ENCODE peak calls at places on chromosomes 11 and 22, in seven cellular contexts. B is CD4-positive, alpha-beta memory T cell; H is mesendoderm; K is body of pancreas; N is HCT116; W is right cardiac atrium; T is PC-3. L is an unnamed sample. For H3K4me1, the result is how much of the 10 kb centered on the place peaks cover.

GRCh38 chr11:95081412-95081811 is 8.2 kb upstream of the ENDOD1 start:
- DNase-seq in K (no peak), B (no peak), H (peak), W (peak), N (no peak), T (no peak), L (no peak)

GRCh38 chr22:43828711-43829447 is 16.8 kb upstream of the EFCAB6 start:
- DNase-seq in T (no peak), W (peak), N (no peak), K (no peak), B (no peak), H (peak), L (peak)

GRCh38 chr22:48042621-48043395 is 1280.4 kb downstream of the TBC1D22A start:
- DNase-seq in H (no peak), N (no peak), T (no peak), B (no peak), K (no peak), W (no peak), L (no peak)

GRCh38 chr11:2390871-2391662 is 9.5 kb upstream of the TSSC4 start:
- DNase-seq in K (no peak), T (peak), H (peak), B (no peak), N (no peak), W (peak), L (no peak)

GRCh38 chr11:62857541-62857982 is 18.2 kb upstream of the WDR74 start:
- DNase-seq in K (no peak), H (no peak), T (peak), B (no peak), W (no peak), N (no peak), L (no peak)

GRCh38 chr11:122737951-122738693 is 82.6 kb downstream of the UBASH3B start:
- DNase-seq in W (no peak), K (no peak), N (no peak), T (peak), H (peak), B (no peak), L (no peak)

GRCh38 chr22:36770946-36771340 is 5.0 kb downstream of the IFT27 start:
- DNase-seq in B (no peak), W (no peak), H (no peak), K (no peak), T (no peak), N (no peak), L (peak)

GRCh38 chr11:83222499-83222898 is 29.0 kb downstream of the ANKRD42 start:
- DNase-seq in N (no peak), T (peak), K (no peak), W (no peak), B (no peak), H (no peak), L (no peak)

GRCh38 chr11:6251120-6251733 is 8.4 kb upstream of the CCKBR start:
- DNase-seq in B (peak), N (peak), W (peak), K (peak), T (peak), H (peak), L (peak)

GRCh38 chr11:134049303-134049702 is 19.6 kb upstream of the JAM3 start:
- DNase-seq in T (no peak), K (no peak), H (peak), W (no peak), N (no peak), B (no peak), L (peak)

GRCh38 chr11:67357831-67358555 is 4.6 kb upstream of the POLD4 start:
- DNase-seq in H (no peak), B (no peak), K (no peak), N (no peak), W (peak), T (peak), L (no peak)

GRCh38 chr22:25110846-25111578 is 88.6 kb upstream of the CRYBB3 start:
- DNase-seq in T (peak), K (peak), B (peak), H (peak), W (peak), N (peak), L (peak)

GRCh38 chr22:39017596-39018365 is 3.1 kb upstream of the APOBEC3D start:
- DNase-seq in T (no peak), K (no peak), W (no peak), H (peak), N (no peak), B (no peak), L (no peak)

GRCh38 chr11:131745405-131745804 is 375.0 kb downstream of the NTM start:
- DNase-seq in B (no peak), H (no peak), T (peak), N (no peak), K (no peak), W (no peak), L (no peak)

GRCh38 chr22:50481045-50481439 is 301 bp upstream of the ADM2 start:
- DNase-seq in K (no peak), W (peak), N (no peak), H (no peak), B (no peak), T (no peak), L (no peak)

GRCh38 chr11:42524534-42525227 is 787.1 kb upstream of the API5 start:
- DNase-seq in B (no peak), N (no peak), H (peak), T (peak), K (peak), W (peak), L (no peak)

GRCh38 chr22:18110194-18110943 is at the start of gene TUBA8:
- DNase-seq in H (peak), K (peak), N (no peak), T (peak), W (peak), B (no peak), L (peak)

GRCh38 chr11:121930004-121930965 is 185.7 kb downstream of the BLID start:
- DNase-seq in N (no peak), H (peak), K (peak), B (no peak), T (no peak), W (peak), L (peak)

GRCh38 chr22:48939441-48940265 is 888.0 kb downstream of the BRD1 start:
- DNase-seq in T (no peak), W (no peak), N (no peak), H (no peak), B (no peak), K (no peak), L (peak)

GRCh38 chr11:3947084-3947483 is 91.6 kb downstream of the STIM1 start:
- DNase-seq in B (peak), T (no peak), W (peak), H (no peak), N (no peak), K (no peak), L (no peak)

GRCh38 chr11:65026810-65027209 is 429 bp upstream of the SNX15 start:
- DNase-seq in K (no peak), T (no peak), W (no peak), B (no peak), H (no peak), N (no peak), L (no peak)

GRCh38 chr11:76281558-76281906 is 75.2 kb upstream of the WNT11 start:
- DNase-seq in N (no peak), H (no peak), B (no peak), W (no peak), K (no peak), T (no peak), L (no peak)

GRCh38 chr11:17479284-17480214 is 2.9 kb upstream of the ABCC8 start:
- DNase-seq in T (peak), N (peak), H (peak), W (no peak), K (peak), B (no peak), L (no peak)

GRCh38 chr22:39265143-39265542 is 20.4 kb upstream of the PDGFB start:
- DNase-seq in K (no peak), W (no peak), N (no peak), H (no peak), B (no peak), T (no peak), L (no peak)

GRCh38 chr22:45971389-45972028 is 5.5 kb downstream of the WNT7B start:
- DNase-seq in N (no peak), K (no peak), B (no peak), H (no peak), T (no peak), W (no peak), L (no peak)

GRCh38 chr11:86785576-86785975 is 14.8 kb upstream of the PRSS23 start:
- DNase-seq in W (no peak), N (no peak), B (no peak), T (no peak), K (no peak), H (no peak), L (no peak)

GRCh38 chr11:120811731-120812130 is 212.2 kb upstream of the TBCEL start:
- DNase-seq in W (no peak), H (no peak), N (no peak), K (no peak), T (peak), B (no peak), L (no peak)

GRCh38 chr11:8631395-8632110 is 37.5 kb upstream of the STK33 start:
- DNase-seq in W (no peak), B (no peak), H (no peak), N (no peak), K (no peak), T (peak), L (no peak)

GRCh38 chr22:40436460-40437431 is 66.4 kb downstream of the SGSM3 start:
- DNase-seq in K (peak), W (peak), T (peak), B (peak), N (peak), H (peak), L (no peak)

GRCh38 chr22:31917227-31917921 is 27.0 kb upstream of the YWHAH start:
- DNase-seq in H (no peak), W (no peak), K (peak), B (no peak), T (no peak), N (no peak), L (peak)

GRCh38 chr22:40058265-40058664 is 63.5 kb downstream of the FAM83F start:
- DNase-seq in N (no peak), K (peak), T (no peak), W (peak), B (no peak), H (no peak), L (no peak)

GRCh38 chr11:84564180-84564866 is 1062.8 kb downstream of the DLG2 start:
- DNase-seq in K (peak), W (peak), H (peak), N (peak), B (no peak), T (peak), L (no peak)

GRCh38 chr11:7467652-7468051 is 17.7 kb upstream of the OLFML1 start:
- DNase-seq in W (no peak), T (no peak), K (no peak), H (peak), N (no peak), B (no peak), L (no peak)

GRCh38 chr22:37043828-37044538 is 7.6 kb upstream of the KCTD17 start:
- DNase-seq in T (peak), N (peak), W (peak), K (peak), B (peak), H (peak), L (peak)

GRCh38 chr11:70064011-70064725 is 13.9 kb upstream of the ANO1 start:
- DNase-seq in H (no peak), W (no peak), K (no peak), T (no peak), N (no peak), B (no peak), L (no peak)

GRCh38 chr22:29215012-29215860 is 9.5 kb downstream of the EMID1 start:
- DNase-seq in H (no peak), K (no peak), T (no peak), W (no peak), N (no peak), B (no peak), L (no peak)

GRCh38 chr11:36196476-36197099 is 92.6 kb downstream of the COMMD9 start:
- DNase-seq in K (no peak), H (no peak), B (no peak), W (no peak), N (no peak), T (no peak), L (no peak)

GRCh38 chr11:67468056-67468455 is 995 bp downstream of the TMEM134 start:
- DNase-seq in W (peak), N (no peak), H (no peak), T (peak), K (peak), B (no peak), L (peak)

GRCh38 chr11:100329352-100329751 is 357.7 kb upstream of the ARHGAP42 start:
- DNase-seq in T (no peak), H (no peak), K (no peak), N (no peak), B (no peak), W (no peak), L (no peak)

DNA sequence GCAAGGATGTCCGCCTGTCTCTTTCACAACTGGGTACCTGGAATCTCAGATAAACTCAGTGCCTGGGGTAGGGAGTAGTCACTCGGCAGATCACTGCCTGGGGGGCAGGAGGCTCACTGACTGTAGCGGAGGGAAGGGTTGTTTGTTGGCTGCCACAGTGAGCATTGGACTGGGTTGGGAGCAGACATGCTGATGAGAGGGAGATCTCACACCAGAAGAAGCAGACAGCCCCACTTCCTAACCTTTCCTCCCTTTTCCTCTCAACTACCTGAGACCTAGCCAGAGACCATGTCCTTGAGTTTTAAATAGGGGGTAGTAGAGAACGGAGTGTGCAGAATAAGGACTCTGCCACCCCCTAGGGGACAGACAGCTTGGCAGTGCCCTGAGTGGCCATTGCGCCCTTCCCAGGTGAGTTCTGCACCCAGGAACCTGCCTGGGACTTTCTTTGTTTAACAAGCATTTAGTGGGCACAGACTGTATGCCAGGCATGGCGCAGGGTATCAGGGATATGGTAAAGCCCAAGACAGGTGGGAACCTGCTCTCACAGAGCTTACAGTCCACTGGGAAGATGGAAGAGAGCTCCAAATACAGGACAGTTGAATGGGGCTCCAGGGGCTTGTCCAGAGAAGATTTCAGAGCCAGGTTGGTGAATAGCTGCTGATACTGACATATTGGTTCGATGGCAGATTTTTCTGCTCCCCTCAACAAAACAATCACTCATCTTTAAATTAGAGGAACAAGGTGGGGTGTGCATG is 115.7 kb upstream of the NNMT start:
- DNase-seq in W (peak), H (peak), K (peak), B (no peak), N (no peak), T (peak), L (peak)
- H3K27ac ChIP-seq in W (peak), H (no peak), K (peak), B (no peak), N (no peak), T (no peak), L (peak)

GRCh38 chr11:61297341-61297740 is 2.2 kb upstream of the VWCE start:
- DNase-seq in H (no peak), T (no peak), K (no peak), B (no peak), N (no peak), W (no peak), L (no peak)

GRCh38 chr11:61297741-61298140 is 2.6 kb upstream of the VWCE start:
- DNase-seq in B (no peak), K (peak), W (peak), T (peak), H (no peak), N (no peak), L (no peak)

GRCh38 chr11:61294717-61295595 is at the start of gene VWCE:
- DNase-seq in N (no peak), H (peak), B (peak), K (peak), W (peak), T (peak), L (peak)

GRCh38 chr11:61293869-61294716 is 1.0 kb downstream of the VWCE start:
- DNase-seq in K (peak), N (no peak), W (peak), B (no peak), T (peak), H (peak), L (peak)

GRCh38 chr11:61295596-61295926 is 445 bp upstream of the VWCE start:
- DNase-seq in H (no peak), N (no peak), W (no peak), K (peak), T (no peak), B (no peak), L (no peak)
- H3K4me3 ChIP-seq in H (no peak), N (no peak), W (no peak), K (no peak), T (no peak), B (no peak), L (peak)

DNA sequence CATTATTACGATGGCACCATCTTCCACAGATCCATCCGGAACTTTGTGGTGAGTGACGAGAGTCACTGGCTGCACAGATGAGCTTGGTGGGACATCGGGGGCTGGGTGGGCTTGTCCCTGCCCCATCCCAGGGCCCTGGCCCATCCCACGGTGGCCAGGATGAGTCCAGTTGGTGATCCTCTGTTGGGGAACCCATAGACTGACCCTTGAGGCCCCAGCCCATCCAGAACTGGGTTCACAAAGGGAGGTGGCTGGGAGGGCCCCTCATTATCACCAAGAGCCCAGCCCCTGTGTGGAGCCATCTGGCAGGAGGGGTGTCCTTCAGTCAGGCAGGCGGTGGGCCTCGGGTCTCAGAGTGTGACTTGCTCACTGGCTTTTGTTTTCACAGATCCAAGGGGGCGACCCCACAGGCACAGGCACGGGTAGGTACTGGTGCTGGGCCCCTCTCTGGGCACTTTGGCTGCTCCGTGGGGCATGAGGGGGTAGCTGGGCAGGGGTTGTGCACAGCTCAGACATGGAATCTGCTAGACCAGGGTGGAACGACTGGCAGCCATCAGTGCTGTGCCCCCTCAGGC is 22.0 kb downstream of the PPIL2 start:
- DNase-seq in K (no peak), B (no peak), H (no peak), W (peak), N (no peak), T (no peak), L (no peak)
- H3K4me1 ChIP-seq in K (half or more), B (under half), H (under half), W (under half), N (under half), T (under half), L (under half)

GRCh38 chr11:109135627-109136026 is 286.4 kb upstream of the C11orf87 start:
- DNase-seq in N (no peak), H (no peak), T (no peak), W (no peak), K (no peak), B (no peak), L (no peak)

GRCh38 chr11:109145287-109145686 is 276.7 kb upstream of the C11orf87 start:
- DNase-seq in N (no peak), T (no peak), B (no peak), H (no peak), K (no peak), W (no peak), L (no peak)

GRCh38 chr11:109140426-109140825 is 281.6 kb upstream of the C11orf87 start:
- DNase-seq in T (no peak), K (no peak), B (no peak), W (no peak), H (no peak), N (no peak), L (no peak)

GRCh38 chr11:109138200-109138599 is 283.8 kb upstream of the C11orf87 start:
- DNase-seq in K (no peak), H (no peak), N (no peak), T (peak), B (no peak), W (no peak), L (no peak)

GRCh38 chr11:109140857-109141515 is 281.0 kb upstream of the C11orf87 start:
- DNase-seq in K (no peak), H (no peak), T (no peak), W (no peak), B (no peak), N (no peak), L (no peak)
- H3K27ac ChIP-seq in K (no peak), H (no peak), T (no peak), W (no peak), B (no peak), N (no peak), L (no peak)

GRCh38 chr11:33801821-33802413 is 27.6 kb upstream of the FBXO3 start:
- DNase-seq in K (no peak), T (peak), W (no peak), B (no peak), H (peak), N (peak), L (no peak)
- H3K4me3 ChIP-seq in K (no peak), T (peak), W (peak), B (no peak), H (no peak), N (peak), L (peak)

GRCh38 chr11:111982019-111982464 is 43.2 kb upstream of the DLAT start:
- DNase-seq in B (peak), W (peak), K (peak), N (peak), H (peak), T (peak), L (peak)

GRCh38 chr11:111978028-111978771 is 41.1 kb downstream of the DIXDC1 start:
- DNase-seq in W (peak), N (no peak), K (peak), B (no peak), H (peak), T (peak), L (no peak)

GRCh38 chr11:111982532-111983186 is 42.5 kb upstream of the DLAT start:
- DNase-seq in W (no peak), H (peak), N (no peak), K (peak), B (no peak), T (no peak), L (no peak)

GRCh38 chr11:111981270-111981669 is 43.9 kb upstream of the DLAT start:
- DNase-seq in K (no peak), N (no peak), B (no peak), W (no peak), T (no peak), H (no peak), L (no peak)

GRCh38 chr11:111980062-111980461 is 42.9 kb downstream of the DIXDC1 start:
- DNase-seq in H (no peak), K (no peak), B (no peak), T (no peak), W (no peak), N (no peak), L (no peak)
- H3K4me1 ChIP-seq in H (under half), K (under half), B (under half), T (under half), W (under half), N (under half), L (under half)

GRCh38 chr11:48044577-48044976 is 64.2 kb downstream of the PTPRJ start:
- DNase-seq in W (no peak), H (no peak), N (no peak), B (no peak), K (no peak), T (no peak), L (no peak)
- H3K27ac ChIP-seq in W (no peak), H (no peak), N (no peak), B (no peak), K (no peak), T (no peak), L (no peak)

L was measured in upper lobe of right lung.